ENCODE peak calls at places on chromosomes 4 and X, in seven cellular contexts. J is K562, K is fibroblast of lung, Z is H9, Q is astrocyte, F is MM.1S, R is PC-3. X is an unnamed sample.

GRCh38 chr4:36235306-36235705 is 9.0 kb downstream of the ARAP2 start:
- DNase-seq in J (no peak), K (no peak), Z (peak), Q (peak), F (no peak), R (peak), X (no peak)

GRCh38 chrX:100090931-100091330 is 319.1 kb downstream of the PCDH19 start:
- DNase-seq in J (no peak), K (peak), Z (no peak), Q (peak), F (no peak), R (no peak), X (no peak)

GRCh38 chr4:15150636-15151432 is 148.6 kb downstream of the CPEB2 start:
- DNase-seq in J (peak), K (no peak), Z (no peak), Q (no peak), F (no peak), R (no peak), X (no peak)

GRCh38 chrX:344371-344901 is 25.8 kb upstream of the GTPBP6 start:
- DNase-seq in J (no peak), K (no peak), Z (no peak), Q (no peak), F (no peak), R (no peak), X (no peak)

GRCh38 chr4:2794707-2795557 is 2.0 kb downstream of the SH3BP2 start:
- DNase-seq in J (no peak), K (peak), Z (no peak), Q (peak), F (no peak), R (no peak), X (no peak)

GRCh38 chrX:39320165-39320564 is 518.9 kb downstream of the MID1IP1 start:
- DNase-seq in J (no peak), K (no peak), Z (no peak), Q (no peak), F (no peak), R (no peak), X (no peak)

GRCh38 chrX:154734101-154734781 is 16.6 kb downstream of the GAB3 start:
- DNase-seq in J (no peak), K (peak), Z (no peak), Q (peak), F (no peak), R (peak), X (peak)

GRCh38 chr4:136124251-136124745 is 1408.0 kb downstream of the PCDH18 start:
- DNase-seq in J (no peak), K (no peak), Z (no peak), Q (no peak), F (no peak), R (no peak), X (no peak)

GRCh38 chrX:149830192-149830873 is 48.6 kb downstream of the MAGEA9 start:
- DNase-seq in J (no peak), K (peak), Z (peak), Q (peak), F (no peak), R (no peak), X (no peak)

GRCh38 chr4:150178161-150178560 is 99.9 kb downstream of the DCLK2 start:
- DNase-seq in J (no peak), K (no peak), Z (no peak), Q (peak), F (no peak), R (no peak), X (no peak)

GRCh38 chr4:123300625-123301024 is 96.0 kb upstream of the SPRY1 start:
- DNase-seq in J (no peak), K (no peak), Z (no peak), Q (no peak), F (no peak), R (no peak), X (no peak)

GRCh38 chr4:123298798-123299197 is 97.8 kb upstream of the SPRY1 start:
- DNase-seq in J (no peak), K (peak), Z (no peak), Q (no peak), F (no peak), R (no peak), X (no peak)

GRCh38 chr4:123301942-123302341 is 94.7 kb upstream of the SPRY1 start:
- DNase-seq in J (no peak), K (no peak), Z (no peak), Q (no peak), F (no peak), R (no peak), X (no peak)

GRCh38 chr4:123299212-123299651 is 97.4 kb upstream of the SPRY1 start:
- DNase-seq in J (no peak), K (peak), Z (no peak), Q (peak), F (no peak), R (peak), X (no peak)

GRCh38 chr4:123300222-123300621 is 96.4 kb upstream of the SPRY1 start:
- DNase-seq in J (no peak), K (no peak), Z (no peak), Q (no peak), F (no peak), R (no peak), X (no peak)
- TF ChIP-seq CTCF in J (no peak), K (no peak), Z (no peak), Q (no peak), F (no peak), R (no peak), X (no peak)

GRCh38 chrX:57286507-57287251 is at the start of gene FAAH2:
- DNase-seq in J (peak), K (no peak), Z (peak), Q (no peak), F (peak), R (peak), X (no peak)
- H2AFZ ChIP-seq in J (peak), K (no peak), Z (peak), Q (no peak), F (peak), R (peak), X (no peak)

DNA sequence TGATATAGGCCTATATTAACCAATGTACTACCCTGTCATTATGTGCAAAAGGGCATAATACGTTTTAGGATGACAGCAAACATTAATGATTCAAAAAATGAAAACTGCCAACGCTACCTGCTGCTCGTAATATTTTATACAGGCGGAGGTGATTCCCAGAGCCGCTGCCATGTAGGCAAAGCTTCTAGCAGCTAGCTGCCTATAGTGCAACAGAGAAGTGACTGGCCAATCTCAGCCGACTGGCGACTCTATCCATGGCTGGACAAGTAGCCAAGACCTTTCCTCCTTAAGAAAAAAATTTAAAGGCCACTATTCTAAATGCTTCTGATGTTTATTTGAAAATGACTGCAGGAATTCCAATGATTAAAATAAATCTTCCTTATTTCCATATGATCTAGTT is 1.9 kb downstream of the PPARGC1A start:
- DNase-seq in J (no peak), K (no peak), Z (no peak), Q (no peak), F (no peak), R (no peak), X (no peak)
- H3K9ac ChIP-seq in J (no peak), K (no peak), Z (no peak), Q (peak), F (peak), R (no peak), X (no peak)

DNA sequence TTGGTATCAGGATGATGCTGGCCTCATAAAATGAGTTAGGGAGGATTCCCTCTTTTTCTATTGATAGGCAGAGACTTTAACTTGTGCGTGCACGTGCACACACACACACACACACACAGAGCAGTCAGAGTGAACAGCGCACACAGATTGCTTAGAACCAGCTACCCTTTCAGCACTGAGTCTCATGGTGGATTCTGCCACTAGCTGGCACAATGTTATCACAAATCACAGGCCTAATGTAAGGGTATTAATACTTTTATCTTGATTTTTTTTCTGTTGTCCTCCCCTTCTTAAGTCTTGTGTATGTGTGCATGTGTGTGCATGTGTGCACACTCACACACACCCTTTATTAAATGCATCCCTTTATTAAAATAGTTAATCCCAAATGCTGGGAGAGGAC is 53.2 kb downstream of the HADH start:
- DNase-seq in J (no peak), K (no peak), Z (no peak), Q (no peak), F (no peak), R (no peak), X (no peak)
- TF ChIP-seq CTCF in J (no peak), K (no peak), Z (no peak), Q (no peak), F (no peak), R (no peak), X (peak)

DNA sequence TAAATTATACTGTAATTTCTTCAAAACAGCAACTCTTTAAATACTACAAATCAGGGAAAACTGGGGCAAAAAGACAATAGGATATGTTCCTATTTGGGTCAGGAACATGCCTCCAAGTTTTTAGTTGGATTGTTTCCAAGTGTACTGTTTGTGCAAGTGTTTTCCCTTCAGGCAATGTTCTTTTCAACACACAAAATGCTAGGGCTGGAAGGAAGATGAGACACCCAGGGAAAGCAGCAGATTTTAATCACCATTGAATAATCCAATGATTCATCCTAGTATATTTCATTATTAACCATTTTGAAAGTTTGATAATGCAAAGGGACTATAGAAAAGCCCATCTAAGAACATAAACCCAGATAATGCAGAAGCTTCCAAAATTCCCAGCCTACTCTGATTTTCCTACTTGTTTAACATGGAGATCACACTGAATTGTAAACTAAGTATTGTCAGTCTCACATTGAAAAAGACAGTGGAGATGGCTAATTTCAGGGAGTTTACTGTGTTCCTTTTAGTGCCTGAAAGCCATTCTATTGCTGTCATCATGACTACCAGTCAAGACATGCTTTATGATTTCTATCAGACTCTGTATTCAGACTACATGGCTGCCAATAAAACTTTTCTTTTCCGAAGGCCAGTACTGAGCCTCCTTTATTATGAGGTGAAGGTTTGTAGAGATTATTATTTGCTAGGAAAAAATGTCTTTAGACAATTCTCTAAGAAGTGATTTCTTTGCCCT is 38.6 kb downstream of the COL4A6 start:
- DNase-seq in J (no peak), K (peak), Z (no peak), Q (peak), F (no peak), R (peak), X (no peak)
- H2AFZ ChIP-seq in J (no peak), K (no peak), Z (no peak), Q (no peak), F (no peak), R (peak), X (no peak)

DNA sequence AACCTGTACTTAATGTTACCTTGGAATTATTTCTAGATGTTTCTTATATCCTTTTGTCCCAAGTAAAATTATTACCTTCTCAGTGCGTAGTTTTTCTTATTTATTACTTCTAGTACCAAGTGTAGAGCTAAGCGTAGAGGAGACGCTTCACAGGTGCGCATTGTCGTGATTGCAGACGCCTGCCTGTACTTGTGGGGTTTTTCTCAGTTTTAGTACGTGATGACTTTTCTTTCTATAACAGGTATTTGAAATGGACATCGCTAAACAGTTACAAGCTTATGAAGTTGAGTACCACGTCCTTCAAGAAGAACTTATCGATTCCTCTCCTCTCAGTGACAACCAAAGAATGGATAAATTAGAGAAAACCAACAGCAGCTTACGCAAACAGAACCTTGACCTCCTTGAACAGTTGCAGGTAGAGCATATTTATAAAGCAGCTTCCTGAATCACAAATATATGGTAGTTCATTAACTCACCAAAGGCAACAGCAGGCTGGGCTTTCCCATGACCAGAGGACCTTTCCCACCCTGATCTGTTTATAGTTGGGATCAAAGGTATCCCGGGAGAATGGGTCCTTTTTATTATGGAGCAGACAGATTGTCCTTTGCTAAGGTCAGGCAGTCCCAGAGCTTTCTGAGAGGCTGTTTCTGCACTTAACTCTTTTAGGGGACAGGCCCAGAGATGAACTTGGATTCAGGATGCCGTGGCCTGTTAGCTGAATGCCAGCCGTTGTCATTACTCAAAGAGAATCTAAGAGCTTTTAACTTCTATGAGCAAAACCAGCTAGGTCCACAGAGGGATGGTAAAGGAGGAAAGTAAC is 172.9 kb downstream of the PTTG2 start:
- DNase-seq in J (no peak), K (no peak), Z (no peak), Q (no peak), F (peak), R (no peak), X (no peak)
- H3K9ac ChIP-seq in J (no peak), K (no peak), Z (no peak), Q (peak), F (peak), R (no peak), X (no peak)

DNA sequence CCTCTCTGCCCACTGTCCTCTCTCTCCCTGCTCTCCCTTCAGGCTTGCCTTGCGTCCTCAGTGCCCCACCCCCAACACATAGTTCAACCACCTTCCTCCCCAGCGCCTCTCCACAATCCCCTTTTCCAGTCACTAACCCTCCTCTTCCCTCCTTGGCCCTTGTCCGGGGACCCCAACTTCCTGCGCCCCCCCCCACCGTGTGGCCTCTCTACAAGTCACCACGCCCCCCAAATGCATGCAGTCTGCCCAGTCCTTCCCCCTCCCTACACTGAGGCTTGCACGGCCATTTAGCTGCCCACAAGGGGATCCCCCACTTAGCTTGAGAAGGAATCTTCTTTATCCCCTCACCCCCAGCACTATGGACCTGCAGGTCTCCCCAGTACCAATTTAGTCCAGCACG is 569 bp downstream of the CXCR3 start:
- DNase-seq in J (no peak), K (no peak), Z (no peak), Q (no peak), F (no peak), R (no peak), X (no peak)
- TF ChIP-seq CTCF in J (no peak), K (no peak), Z (no peak), Q (no peak), F (no peak), R (no peak), X (no peak)